ENCODE peak calls at places on chromosomes 13 and 19, in six cellular contexts. E is neural crest cell, S is glutamatergic neuron, L is tibial nerve, C is choroid plexus epithelial cell, X is B cell. V is an unnamed sample.

GRCh38 chr13:48412881-48413351 is at the start of gene LPAR6:
- DNase-seq in E (no peak), S (no peak), C (peak; percentile 88), X (no peak), L (peak; percentile 48), V (no peak)

GRCh38 chr13:98443329-98443728 is 133.6 kb downstream of the STK24 start:
- DNase-seq in X (no peak), L (no peak), S (no peak), E (no peak), C (peak; percentile 54), V (no peak)

GRCh38 chr19:21604941-21605548 is 99.6 kb downstream of the ZNF429 start:
- DNase-seq in E (no peak), S (no peak), X (no peak), C (no peak), L (no peak), V (no peak)

GRCh38 chr13:49936085-49936942 is at the start of gene SPRYD7:
- DNase-seq in S (peak; percentile 99), C (peak; percentile 99), E (peak; percentile 98), L (peak; percentile 95), X (peak; percentile 92), V (peak; percentile 97)

GRCh38 chr13:102441085-102441484 is 39.2 kb upstream of the FGF14 start:
- DNase-seq in S (no peak), C (no peak), L (no peak), X (no peak), E (no peak), V (no peak)

GRCh38 chr19:47699360-47699917 is 13.8 kb upstream of the EHD2 start:
- DNase-seq in L (no peak), S (peak; percentile 83), E (peak; percentile 67), X (peak; percentile 89), C (peak; percentile 56), V (peak; percentile 32)

GRCh38 chr13:39590466-39591036 is 12.4 kb downstream of the LHFPL6 start:
- DNase-seq in E (no peak), X (no peak), L (no peak), S (no peak), C (no peak), V (no peak)

GRCh38 chr19:55383789-55384575 is at the start of gene TMEM238:
- DNase-seq in C (peak; percentile 80), E (no peak), X (peak; percentile 90), L (no peak), S (peak; percentile 72), V (peak; percentile 47)

GRCh38 chr13:109630281-109630680 is 156.1 kb downstream of the IRS2 start:
- DNase-seq in X (no peak), E (no peak), C (no peak), S (no peak), L (no peak), V (no peak)

GRCh38 chr13:74026753-74027152 is 107.5 kb downstream of the KLF12 start:
- DNase-seq in S (no peak), C (peak; percentile 86), E (no peak), L (no peak), X (peak; percentile 50), V (peak; percentile 61)

GRCh38 chr19:56108447-56109195 is 12.5 kb downstream of the ZNF787 start:
- DNase-seq in L (no peak), S (no peak), E (no peak), C (peak; percentile 42), X (no peak), V (no peak)

GRCh38 chr13:37616131-37616530 is 17.6 kb upstream of the POSTN start:
- DNase-seq in S (no peak), C (peak; percentile 62), X (no peak), L (no peak), E (no peak), V (no peak)

GRCh38 chr19:39352549-39353285 is 10.5 kb downstream of the SAMD4B start:
- DNase-seq in S (no peak), E (no peak), C (no peak), L (no peak), X (no peak), V (no peak)

GRCh38 chr13:108077284-108077683 is 138.1 kb downstream of the LIG4 start:
- DNase-seq in L (no peak), S (no peak), E (no peak), X (no peak), C (no peak), V (no peak)

GRCh38 chr13:105956891-105957290 is 578.6 kb downstream of the EFNB2 start:
- DNase-seq in X (no peak), E (no peak), S (no peak), L (no peak), C (peak; percentile 25), V (no peak)

GRCh38 chr19:54074851-54075250 is 6.3 kb downstream of the TARM1 start:
- DNase-seq in L (no peak), E (no peak), C (no peak), X (no peak), S (no peak), V (no peak)

GRCh38 chr19:6674868-6675305 is 4.9 kb upstream of the TNFSF14 start:
- DNase-seq in L (peak; percentile 28), C (peak; percentile 60), E (peak; percentile 6), X (peak; percentile 53), S (no peak), V (peak; percentile 80)
- TF ChIP-seq CTCF in L (no peak), C (no peak), E (no peak), X (no peak), S (no peak), V (no peak)

GRCh38 chr13:41919741-41920487 is 41.0 kb downstream of the VWA8 start:
- DNase-seq in E (no peak), X (no peak), S (no peak), L (no peak), C (no peak), V (no peak)
- TF ChIP-seq CTCF in E (no peak), X (no peak), S (no peak), L (no peak), C (no peak), V (no peak)

GRCh38 chr13:33109801-33110200 is 93.6 kb downstream of the KL start:
- DNase-seq in E (no peak), X (no peak), S (peak; percentile 42), L (no peak), C (no peak), V (no peak)
- TF ChIP-seq CTCF in E (peak; percentile 20), X (peak; percentile 23), S (no peak), L (no peak), C (peak; percentile 50), V (no peak)

DNA sequence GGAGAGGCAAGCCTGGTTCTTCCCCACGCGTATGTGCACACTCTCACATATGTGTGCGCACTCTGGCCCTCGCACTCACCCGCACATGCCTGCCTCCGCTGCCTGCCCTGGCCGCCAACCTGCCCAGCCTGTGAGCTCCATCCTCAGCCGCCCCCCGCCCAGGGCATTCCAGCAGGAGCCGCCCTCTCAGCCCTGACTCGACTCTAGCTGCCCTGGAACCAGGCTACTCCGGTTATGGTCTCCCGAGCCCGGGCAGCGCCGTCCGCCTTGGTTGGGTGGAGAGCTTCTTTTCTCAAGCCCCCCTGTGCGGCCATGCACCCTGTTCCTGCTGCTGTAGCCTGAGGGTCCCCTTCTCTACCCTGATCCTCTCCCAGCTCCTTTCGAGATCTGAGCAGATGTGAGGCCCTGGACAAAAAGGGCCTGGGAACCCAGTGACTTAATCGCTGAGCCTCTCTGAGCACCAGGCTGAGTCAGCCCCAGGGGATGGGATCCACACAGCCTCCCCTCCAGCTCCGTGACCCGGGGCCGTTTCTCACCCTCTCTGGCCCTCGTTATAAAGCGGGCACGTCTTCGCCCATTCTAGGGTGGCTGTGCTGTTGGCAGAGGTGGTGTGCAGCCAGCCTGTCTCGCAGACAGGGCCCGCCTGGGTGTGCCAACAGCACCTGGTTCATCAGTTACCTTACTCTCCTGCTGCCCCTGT is 191.5 kb downstream of the TEX29 start:
- DNase-seq in E (no peak), C (no peak), S (no peak), L (no peak), X (no peak), V (no peak)
- TF ChIP-seq CTCF in E (no peak), C (no peak), S (no peak), L (no peak), X (no peak), V (no peak)

DNA sequence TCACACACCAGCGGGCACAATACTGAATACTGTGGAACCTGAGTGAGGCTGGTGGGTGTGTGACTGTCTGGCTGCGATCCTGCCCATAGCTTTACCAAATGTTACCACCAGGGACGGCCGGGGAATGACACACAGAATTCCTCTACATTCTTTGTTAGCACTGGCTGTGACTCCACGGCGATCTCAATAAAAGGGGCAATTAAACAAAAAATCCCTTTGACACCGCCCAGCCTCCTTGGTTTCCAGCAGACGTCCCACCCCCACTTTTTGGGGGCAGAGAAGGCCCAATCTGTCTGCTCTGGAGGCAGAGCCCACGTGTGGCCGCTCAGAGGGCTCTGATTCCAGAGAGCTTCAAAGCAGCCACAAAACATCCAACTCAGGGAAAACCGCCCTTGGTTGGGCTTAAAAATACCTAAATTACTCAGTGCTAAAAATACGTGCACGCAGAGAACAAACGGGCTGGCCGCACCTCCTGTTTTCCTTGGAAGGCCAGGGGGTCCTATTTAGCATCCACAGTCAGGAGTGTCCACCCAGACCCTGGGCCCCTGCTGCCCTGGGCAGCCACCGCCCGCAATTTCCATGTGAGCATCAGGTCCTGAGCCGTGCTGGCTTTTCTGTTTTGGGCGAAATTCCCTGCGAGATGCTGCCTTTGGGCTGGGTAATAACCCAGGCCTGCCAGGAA is 47.8 kb downstream of the GADD45B start:
- DNase-seq in C (peak; percentile 68), L (no peak), X (no peak), S (no peak), E (no peak), V (no peak)
- TF ChIP-seq CTCF in C (peak; percentile 52), L (no peak), X (no peak), S (no peak), E (peak; percentile 40), V (no peak)

GRCh38 chr13:77062097-77062496 is 35.1 kb upstream of the FBXL3 start:
- DNase-seq in E (no peak), C (peak; percentile 5), X (no peak), L (no peak), S (no peak), V (no peak)
- TF ChIP-seq CTCF in E (no peak), C (no peak), X (no peak), L (no peak), S (no peak), V (no peak)

GRCh38 chr13:30354481-30355404 is 47.4 kb upstream of the KATNAL1 start:
- DNase-seq in L (no peak), C (no peak), S (no peak), X (no peak), E (no peak), V (no peak)

GRCh38 chr13:30355839-30356238 is 48.5 kb upstream of the KATNAL1 start:
- DNase-seq in E (no peak), L (no peak), C (no peak), X (no peak), S (no peak), V (no peak)

GRCh38 chr13:30353060-30353459 is 45.7 kb upstream of the KATNAL1 start:
- DNase-seq in C (no peak), E (no peak), S (no peak), X (no peak), L (no peak), V (no peak)

GRCh38 chr13:30353601-30354000 is 46.2 kb upstream of the KATNAL1 start:
- DNase-seq in E (no peak), X (no peak), S (no peak), L (no peak), C (no peak), V (no peak)

DNA sequence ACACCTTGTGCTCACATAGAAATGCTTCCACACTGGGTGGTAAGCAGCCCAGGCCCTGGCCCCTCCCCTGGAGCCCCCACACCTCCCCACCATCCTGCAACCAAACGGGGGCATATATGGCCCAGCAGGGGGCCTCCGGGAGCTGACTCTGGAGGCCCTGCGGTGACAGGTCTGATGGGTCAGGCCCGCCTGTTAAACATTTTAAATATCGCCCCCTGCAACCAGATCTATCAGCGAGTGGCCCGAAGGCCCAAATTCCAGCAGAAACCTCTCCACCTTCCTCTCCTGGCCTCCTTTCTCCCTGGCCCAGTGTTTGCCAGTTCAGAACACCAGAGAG is 48.0 kb upstream of the KATNAL1 start:
- DNase-seq in E (peak; percentile 14), C (no peak), L (no peak), S (peak; percentile 46), X (peak; percentile 73), V (peak; percentile 51)
- TF ChIP-seq CTCF in E (peak; percentile 47), C (peak; percentile 20), L (peak; percentile 33), S (peak; percentile 41), X (peak; percentile 79), V (peak; percentile 51)